ENCODE peak calls at places on chromosomes 1 and 21, in five cellular contexts. Z, K, E, U and V are unnamed samples.

GRCh38 chr1:113732802-113733201 is 26.5 kb downstream of the PHTF1 start:
- DNase-seq in Z (no peak), K (no peak), E (no peak), U (no peak), V (no peak)

GRCh38 chr1:203135636-203136305 is 8.2 kb downstream of the ADORA1 start:
- DNase-seq in Z (no peak), K (no peak), E (no peak), U (peak), V (no peak)

GRCh38 chr1:27119270-27119618 is 35.7 kb downstream of the SLC9A1 start:
- DNase-seq in Z (no peak), K (no peak), E (no peak), U (no peak), V (no peak)

GRCh38 chr1:100362821-100363466 is 10.6 kb downstream of the CDC14A start:
- DNase-seq in Z (no peak), K (no peak), E (no peak), U (no peak), V (no peak)

GRCh38 chr1:97200627-97201026 is 479.0 kb downstream of the PTBP2 start:
- DNase-seq in Z (no peak), K (no peak), E (no peak), U (no peak), V (no peak)

GRCh38 chr1:104092698-104093097 is 343.0 kb downstream of the AMY1C start:
- DNase-seq in Z (no peak), K (no peak), E (no peak), U (no peak), V (peak)

GRCh38 chr1:238465449-238465848 is 574.7 kb upstream of the ZP4 start:
- DNase-seq in Z (no peak), K (no peak), E (no peak), U (no peak), V (no peak)

GRCh38 chr1:93681549-93682412 is at the start of gene BCAR3:
- DNase-seq in Z (peak), K (no peak), E (no peak), U (peak), V (peak)

GRCh38 chr1:221172836-221173235 is 293.6 kb downstream of the HLX start:
- DNase-seq in Z (no peak), K (no peak), E (no peak), U (peak), V (no peak)

GRCh38 chr21:43305336-43305665 is 121.6 kb downstream of the SIK1 start:
- DNase-seq in Z (no peak), K (no peak), E (no peak), U (no peak), V (no peak)

GRCh38 chr1:224922404-224923164 is 6.9 kb upstream of the DNAH14 start:
- DNase-seq in Z (peak), K (peak), E (no peak), U (peak), V (no peak)

GRCh38 chr1:227169322-227169721 is 149.0 kb downstream of the CDC42BPA start:
- DNase-seq in Z (no peak), K (no peak), E (no peak), U (no peak), V (no peak)

GRCh38 chr1:8764301-8764937 is 53.0 kb downstream of the RERE start:
- DNase-seq in Z (no peak), K (no peak), E (no peak), U (no peak), V (no peak)